ENCODE peak calls at places on chromosomes 16 and 17, in six cellular contexts. One of them, this sample, is unnamed.

GRCh38 chr17:73189417-73190099 is 3.3 kb upstream of the COG1 start:
- DNase-seq in thoracic aorta: no peak
- DNase-seq in foreskin fibroblast: peak
- DNase-seq in IMR-90: peak
- DNase-seq in stimulated activated CD4-positive, alpha-beta T cell treated with anti-CD3 and anti-CD28 coated beads, Interleukin-4, amount 100 ng/mL, for 48 hours: no peak
- DNase-seq in ureter: no peak
- DNase-seq in this sample: no peak

GRCh38 chr17:27766438-27766837 is 33.9 kb downstream of the NOS2 start:
- DNase-seq in foreskin fibroblast: no peak
- DNase-seq in stimulated activated CD4-positive, alpha-beta T cell treated with anti-CD3 and anti-CD28 coated beads, Interleukin-4, amount 100 ng/mL, for 48 hours: no peak
- DNase-seq in ureter: no peak
- DNase-seq in IMR-90: no peak
- DNase-seq in thoracic aorta: no peak
- DNase-seq in this sample: no peak

GRCh38 chr17:1487939-1488825 is 4.3 kb downstream of the MYO1C start:
- DNase-seq in thoracic aorta: no peak
- DNase-seq in IMR-90: peak
- DNase-seq in ureter: peak
- DNase-seq in stimulated activated CD4-positive, alpha-beta T cell treated with anti-CD3 and anti-CD28 coated beads, Interleukin-4, amount 100 ng/mL, for 48 hours: peak
- DNase-seq in foreskin fibroblast: peak
- DNase-seq in this sample: peak

GRCh38 chr17:5182597-5183409 is 8.9 kb downstream of the ZNF594 start:
- DNase-seq in foreskin fibroblast: no peak
- DNase-seq in thoracic aorta: no peak
- DNase-seq in stimulated activated CD4-positive, alpha-beta T cell treated with anti-CD3 and anti-CD28 coated beads, Interleukin-4, amount 100 ng/mL, for 48 hours: no peak
- DNase-seq in ureter: no peak
- DNase-seq in IMR-90: no peak
- DNase-seq in this sample: no peak

GRCh38 chr17:37317867-37318266 is 57.9 kb upstream of the C17orf78 start:
- DNase-seq in ureter: no peak
- DNase-seq in stimulated activated CD4-positive, alpha-beta T cell treated with anti-CD3 and anti-CD28 coated beads, Interleukin-4, amount 100 ng/mL, for 48 hours: no peak
- DNase-seq in foreskin fibroblast: no peak
- DNase-seq in thoracic aorta: no peak
- DNase-seq in IMR-90: no peak
- DNase-seq in this sample: no peak

GRCh38 chr16:85583491-85584181 is 29.5 kb upstream of the GSE1 start:
- DNase-seq in foreskin fibroblast: peak
- DNase-seq in IMR-90: peak
- DNase-seq in stimulated activated CD4-positive, alpha-beta T cell treated with anti-CD3 and anti-CD28 coated beads, Interleukin-4, amount 100 ng/mL, for 48 hours: no peak
- DNase-seq in thoracic aorta: no peak
- DNase-seq in ureter: no peak
- DNase-seq in this sample: no peak

GRCh38 chr16:75062135-75062943 is 54.2 kb downstream of the LDHD start:
- DNase-seq in stimulated activated CD4-positive, alpha-beta T cell treated with anti-CD3 and anti-CD28 coated beads, Interleukin-4, amount 100 ng/mL, for 48 hours: no peak
- DNase-seq in ureter: no peak
- DNase-seq in foreskin fibroblast: no peak
- DNase-seq in IMR-90: peak
- DNase-seq in thoracic aorta: no peak
- DNase-seq in this sample: no peak

GRCh38 chr16:30567160-30567990 is 4.1 kb downstream of the ZNF688 start:
- DNase-seq in foreskin fibroblast: no peak
- DNase-seq in stimulated activated CD4-positive, alpha-beta T cell treated with anti-CD3 and anti-CD28 coated beads, Interleukin-4, amount 100 ng/mL, for 48 hours: peak
- DNase-seq in ureter: no peak
- DNase-seq in IMR-90: peak
- DNase-seq in thoracic aorta: no peak
- DNase-seq in this sample: no peak

GRCh38 chr17:34725740-34726139 is 146.4 kb downstream of the TMEM132E start:
- DNase-seq in ureter: no peak
- DNase-seq in thoracic aorta: no peak
- DNase-seq in stimulated activated CD4-positive, alpha-beta T cell treated with anti-CD3 and anti-CD28 coated beads, Interleukin-4, amount 100 ng/mL, for 48 hours: no peak
- DNase-seq in IMR-90: no peak
- DNase-seq in foreskin fibroblast: no peak
- DNase-seq in this sample: no peak

GRCh38 chr16:2009791-2010510 is at the start of gene ZNF598:
- DNase-seq in IMR-90: peak
- DNase-seq in ureter: peak
- DNase-seq in thoracic aorta: peak
- DNase-seq in stimulated activated CD4-positive, alpha-beta T cell treated with anti-CD3 and anti-CD28 coated beads, Interleukin-4, amount 100 ng/mL, for 48 hours: peak
- DNase-seq in foreskin fibroblast: peak
- DNase-seq in this sample: peak

GRCh38 chr16:69861276-69862030 is 89.7 kb upstream of the CLEC18A start:
- DNase-seq in stimulated activated CD4-positive, alpha-beta T cell treated with anti-CD3 and anti-CD28 coated beads, Interleukin-4, amount 100 ng/mL, for 48 hours: no peak
- DNase-seq in foreskin fibroblast: peak
- DNase-seq in ureter: peak
- DNase-seq in thoracic aorta: peak
- DNase-seq in IMR-90: peak
- DNase-seq in this sample: no peak

GRCh38 chr16:56950881-56951771 is 10.6 kb upstream of the CETP start:
- DNase-seq in ureter: no peak
- DNase-seq in foreskin fibroblast: peak
- DNase-seq in stimulated activated CD4-positive, alpha-beta T cell treated with anti-CD3 and anti-CD28 coated beads, Interleukin-4, amount 100 ng/mL, for 48 hours: peak
- DNase-seq in thoracic aorta: no peak
- DNase-seq in IMR-90: peak
- DNase-seq in this sample: peak

GRCh38 chr16:89811321-89811720 is 5.1 kb downstream of the FANCA start:
- DNase-seq in ureter: no peak
- DNase-seq in thoracic aorta: no peak
- DNase-seq in stimulated activated CD4-positive, alpha-beta T cell treated with anti-CD3 and anti-CD28 coated beads, Interleukin-4, amount 100 ng/mL, for 48 hours: no peak
- DNase-seq in IMR-90: no peak
- DNase-seq in foreskin fibroblast: no peak
- DNase-seq in this sample: no peak

GRCh38 chr17:9221231-9222180 is 200.2 kb downstream of the NTN1 start:
- DNase-seq in foreskin fibroblast: no peak
- DNase-seq in thoracic aorta: no peak
- DNase-seq in stimulated activated CD4-positive, alpha-beta T cell treated with anti-CD3 and anti-CD28 coated beads, Interleukin-4, amount 100 ng/mL, for 48 hours: no peak
- DNase-seq in IMR-90: no peak
- DNase-seq in ureter: no peak
- DNase-seq in this sample: no peak

GRCh38 chr16:67734731-67735201 is 15.7 kb upstream of the GFOD2 start:
- DNase-seq in IMR-90: no peak
- DNase-seq in foreskin fibroblast: no peak
- DNase-seq in stimulated activated CD4-positive, alpha-beta T cell treated with anti-CD3 and anti-CD28 coated beads, Interleukin-4, amount 100 ng/mL, for 48 hours: no peak
- DNase-seq in ureter: no peak
- DNase-seq in thoracic aorta: no peak
- DNase-seq in this sample: no peak

GRCh38 chr16:19883296-19883951 is 1.2 kb downstream of the GPRC5B start:
- DNase-seq in stimulated activated CD4-positive, alpha-beta T cell treated with anti-CD3 and anti-CD28 coated beads, Interleukin-4, amount 100 ng/mL, for 48 hours: no peak
- DNase-seq in foreskin fibroblast: peak
- DNase-seq in IMR-90: peak
- DNase-seq in thoracic aorta: no peak
- DNase-seq in ureter: no peak
- DNase-seq in this sample: no peak

GRCh38 chr16:74461826-74462225 is 40.5 kb upstream of the CLEC18B start:
- DNase-seq in IMR-90: no peak
- DNase-seq in ureter: no peak
- DNase-seq in stimulated activated CD4-positive, alpha-beta T cell treated with anti-CD3 and anti-CD28 coated beads, Interleukin-4, amount 100 ng/mL, for 48 hours: no peak
- DNase-seq in foreskin fibroblast: no peak
- DNase-seq in thoracic aorta: no peak
- DNase-seq in this sample: no peak

GRCh38 chr16:81548901-81549546 is 104.4 kb downstream of the CMIP start:
- DNase-seq in ureter: no peak
- DNase-seq in thoracic aorta: no peak
- DNase-seq in IMR-90: no peak
- DNase-seq in stimulated activated CD4-positive, alpha-beta T cell treated with anti-CD3 and anti-CD28 coated beads, Interleukin-4, amount 100 ng/mL, for 48 hours: no peak
- DNase-seq in foreskin fibroblast: no peak
- DNase-seq in this sample: no peak

GRCh38 chr17:31489295-31490018 is 98.0 kb downstream of the RAB11FIP4 start:
- DNase-seq in thoracic aorta: no peak
- DNase-seq in stimulated activated CD4-positive, alpha-beta T cell treated with anti-CD3 and anti-CD28 coated beads, Interleukin-4, amount 100 ng/mL, for 48 hours: no peak
- DNase-seq in IMR-90: no peak
- DNase-seq in ureter: no peak
- DNase-seq in foreskin fibroblast: no peak
- DNase-seq in this sample: no peak

GRCh38 chr16:8167436-8167835 is 422.9 kb downstream of the TMEM114 start:
- DNase-seq in ureter: no peak
- DNase-seq in foreskin fibroblast: no peak
- DNase-seq in stimulated activated CD4-positive, alpha-beta T cell treated with anti-CD3 and anti-CD28 coated beads, Interleukin-4, amount 100 ng/mL, for 48 hours: no peak
- DNase-seq in thoracic aorta: no peak
- DNase-seq in IMR-90: no peak
- DNase-seq in this sample: no peak

GRCh38 chr17:82487898-82488297 is 29.4 kb downstream of the NARF start:
- DNase-seq in ureter: no peak
- DNase-seq in stimulated activated CD4-positive, alpha-beta T cell treated with anti-CD3 and anti-CD28 coated beads, Interleukin-4, amount 100 ng/mL, for 48 hours: no peak
- DNase-seq in foreskin fibroblast: no peak
- DNase-seq in IMR-90: no peak
- DNase-seq in thoracic aorta: no peak
- DNase-seq in this sample: no peak